ENCODE peak calls at places on chromosomes 5 and 9, in four cellular contexts. V, I, N and B are unnamed samples.

GRCh38 chr5:15600035-15600434 is 100.1 kb downstream of the FBXL7 start:
- DNase-seq in I (no peak), V (no peak), N (no peak), B (no peak)

GRCh38 chr5:86917117-86917579 is 299.4 kb downstream of the COX7C start:
- DNase-seq in I (no peak), N (no peak), V (no peak), B (no peak)

GRCh38 chr5:133457439-133457838 is 154.9 kb downstream of the FSTL4 start:
- DNase-seq in N (no peak), V (no peak), I (no peak), B (no peak)

GRCh38 chr9:14339746-14340145 is 25.8 kb upstream of the NFIB start:
- DNase-seq in V (no peak), I (no peak), N (no peak), B (no peak)

GRCh38 chr9:79189511-79189924 is 382.2 kb upstream of the TLE4 start:
- DNase-seq in V (no peak), I (no peak), N (no peak), B (no peak)

GRCh38 chr9:6905850-6906375 is 148.1 kb downstream of the KDM4C start:
- DNase-seq in V (no peak), I (no peak), N (no peak), B (no peak)

GRCh38 chr9:121690316-121690715 is 38.9 kb downstream of the DAB2IP start:
- DNase-seq in V (no peak), I (no peak), N (no peak), B (no peak)

GRCh38 chr5:14306415-14306814 is 163.3 kb downstream of the TRIO start:
- DNase-seq in I (no peak), V (no peak), N (no peak), B (no peak)

GRCh38 chr5:63401434-63402046 is 560.7 kb downstream of the HTR1A start:
- DNase-seq in I (no peak), N (peak), V (peak), B (peak)

GRCh38 chr9:124390812-124391658 is 24.2 kb downstream of the PSMB7 start:
- DNase-seq in V (peak), I (no peak), N (no peak), B (no peak)

GRCh38 chr9:87236546-87236945 is 261.1 kb upstream of the DAPK1 start:
- DNase-seq in I (no peak), N (no peak), V (no peak), B (no peak)

GRCh38 chr5:87121315-87122170 is 146.1 kb upstream of the RASA1 start:
- DNase-seq in I (no peak), V (peak), N (peak), B (no peak)

GRCh38 chr9:130029591-130029990 is 13.4 kb downstream of the FNBP1 start:
- DNase-seq in V (no peak), N (no peak), I (no peak), B (no peak)
- TF ChIP-seq ZNF274 in V (no peak), N (no peak), I (no peak), B (no peak)

GRCh38 chr9:129162497-129162896 is 15.6 kb downstream of the IER5L start:
- DNase-seq in V (no peak), N (no peak), I (no peak), B (no peak)
- TF ChIP-seq SUZ12 in V (no peak), N (no peak), I (no peak), B (no peak)

GRCh38 chr9:92404437-92404836 is at the start of gene OGN:
- DNase-seq in N (no peak), V (no peak), I (no peak), B (no peak)
- TF ChIP-seq ZNF274 in N (no peak), V (no peak), I (no peak), B (no peak)

DNA sequence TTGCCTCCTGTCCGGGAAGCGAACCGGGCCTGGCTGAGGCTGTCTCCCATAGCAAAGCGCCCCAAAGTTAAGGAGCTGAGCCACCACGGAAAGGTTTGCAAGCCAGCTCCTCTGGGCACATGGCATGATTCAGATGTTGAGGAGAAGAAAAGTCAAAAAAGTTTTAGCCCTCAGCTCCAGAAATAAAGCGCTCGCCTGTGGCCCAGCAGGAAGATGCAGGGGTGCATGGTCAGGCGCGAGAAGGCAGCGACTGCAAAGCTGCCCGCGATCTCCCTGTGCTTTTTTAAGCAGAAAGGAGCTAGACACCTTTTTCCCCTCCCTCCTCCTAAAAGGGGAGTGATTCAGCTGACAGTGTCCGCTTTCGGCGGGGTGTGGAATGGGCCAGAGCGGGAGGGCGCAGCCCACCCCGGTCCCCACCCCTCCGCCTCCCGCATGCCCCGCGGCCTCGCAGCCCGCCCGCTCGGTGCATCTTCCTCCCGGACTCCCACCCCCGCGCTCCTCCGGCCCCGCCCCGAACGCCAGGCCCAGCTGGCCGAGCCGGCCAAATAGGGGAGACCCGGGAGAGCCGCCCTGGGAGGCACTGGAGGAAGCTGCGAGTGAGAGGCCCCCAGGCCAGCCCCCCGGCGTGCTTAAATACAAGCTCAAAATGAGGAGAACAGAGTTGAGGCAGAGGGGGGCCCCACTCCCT is at the start of gene ADAMTS12:
- DNase-seq in I (no peak), V (no peak), N (no peak), B (peak)
- TF ChIP-seq SUZ12 in I (no peak), V (no peak), N (no peak), B (no peak)